ENCODE peak calls at places on chromosomes 3 and 15, in five cellular contexts. One of them, this sample, is unnamed.

GRCh38 chr15:41894791-41895463 is 1.1 kb upstream of the SPTBN5 start:
- DNase-seq in HCT116: peak
- DNase-seq in HepG2: peak
- DNase-seq in K562: peak
- DNase-seq in H1: no peak
- DNase-seq in this sample: peak

GRCh38 chr15:64837502-64837901 is 4.2 kb upstream of the PLEKHO2 start:
- DNase-seq in HCT116: no peak
- DNase-seq in HepG2: no peak
- DNase-seq in K562: no peak
- DNase-seq in H1: no peak
- DNase-seq in this sample: no peak

GRCh38 chr3:156787926-156788663 is 38.1 kb upstream of the LEKR1 start:
- DNase-seq in HCT116: peak
- DNase-seq in HepG2: no peak
- DNase-seq in K562: peak
- DNase-seq in H1: no peak
- DNase-seq in this sample: no peak

GRCh38 chr15:45254405-45255293 is 2.6 kb downstream of the SLC28A2 start:
- DNase-seq in HCT116: no peak
- DNase-seq in HepG2: no peak
- DNase-seq in K562: no peak
- DNase-seq in H1: no peak
- DNase-seq in this sample: no peak

GRCh38 chr3:52278510-52279069 is at the start of gene WDR82:
- DNase-seq in HCT116: peak
- DNase-seq in HepG2: peak
- DNase-seq in K562: peak
- DNase-seq in H1: peak
- DNase-seq in this sample: peak

GRCh38 chr3:51581529-51581928 is 43.0 kb downstream of the RAD54L2 start:
- DNase-seq in HCT116: no peak
- DNase-seq in HepG2: no peak
- DNase-seq in K562: no peak
- DNase-seq in H1: no peak
- DNase-seq in this sample: no peak

GRCh38 chr3:4824948-4825325 is 154.3 kb upstream of the BHLHE40 start:
- DNase-seq in HCT116: peak
- DNase-seq in HepG2: peak
- DNase-seq in K562: peak
- DNase-seq in H1: no peak
- DNase-seq in this sample: no peak

GRCh38 chr15:69725957-69726356 is 273.3 kb downstream of the RPLP1 start:
- DNase-seq in HCT116: no peak
- DNase-seq in HepG2: no peak
- DNase-seq in K562: no peak
- DNase-seq in H1: no peak
- DNase-seq in this sample: no peak

GRCh38 chr3:163773136-163773535 is 1305.2 kb downstream of the SI start:
- DNase-seq in HCT116: peak
- DNase-seq in HepG2: peak
- DNase-seq in K562: no peak
- DNase-seq in H1: no peak
- DNase-seq in this sample: no peak

GRCh38 chr15:89893027-89893426 is 767 bp downstream of the AP3S2 start:
- DNase-seq in HCT116: no peak
- DNase-seq in HepG2: no peak
- DNase-seq in K562: no peak
- DNase-seq in H1: no peak
- DNase-seq in this sample: no peak

GRCh38 chr3:184545769-184546168 is 15.8 kb upstream of the EPHB3 start:
- DNase-seq in HCT116: no peak
- DNase-seq in HepG2: no peak
- DNase-seq in K562: no peak
- DNase-seq in H1: no peak
- DNase-seq in this sample: no peak

GRCh38 chr3:40201770-40202169 is 107.7 kb upstream of the EIF1B start:
- DNase-seq in HCT116: no peak
- DNase-seq in HepG2: no peak
- DNase-seq in K562: no peak
- DNase-seq in H1: no peak
- DNase-seq in this sample: no peak

GRCh38 chr3:193984378-193984777 is 151.6 kb upstream of the HES1 start:
- DNase-seq in HCT116: no peak
- DNase-seq in HepG2: no peak
- DNase-seq in K562: no peak
- DNase-seq in H1: no peak
- DNase-seq in this sample: no peak

GRCh38 chr3:23999012-23999641 is 54.0 kb downstream of the NR1D2 start:
- DNase-seq in HCT116: peak
- DNase-seq in HepG2: peak
- DNase-seq in K562: peak
- DNase-seq in H1: peak
- DNase-seq in this sample: no peak

GRCh38 chr3:68972358-68972979 is 40.1 kb upstream of the TAFA4 start:
- DNase-seq in HCT116: peak
- DNase-seq in HepG2: peak
- DNase-seq in K562: peak
- DNase-seq in H1: peak
- DNase-seq in this sample: no peak

GRCh38 chr3:4271834-4272233 is 31.3 kb upstream of the SETMAR start:
- DNase-seq in HCT116: peak
- DNase-seq in HepG2: peak
- DNase-seq in K562: peak
- DNase-seq in H1: no peak
- DNase-seq in this sample: no peak

GRCh38 chr3:81716870-81717509 is 44.5 kb downstream of the GBE1 start:
- DNase-seq in HCT116: no peak
- DNase-seq in HepG2: peak
- DNase-seq in K562: no peak
- DNase-seq in H1: no peak
- DNase-seq in this sample: no peak

GRCh38 chr3:10628902-10629700 is 123.7 kb upstream of the ATP2B2 start:
- DNase-seq in HCT116: no peak
- DNase-seq in HepG2: no peak
- DNase-seq in K562: no peak
- DNase-seq in H1: no peak
- DNase-seq in this sample: no peak

GRCh38 chr15:39125904-39126303 is 455.0 kb upstream of the THBS1 start:
- DNase-seq in HCT116: peak
- DNase-seq in HepG2: peak
- DNase-seq in K562: peak
- DNase-seq in H1: no peak
- DNase-seq in this sample: no peak

GRCh38 chr3:18134386-18135082 is 290.6 kb downstream of the SATB1 start:
- DNase-seq in HCT116: no peak
- DNase-seq in HepG2: no peak
- DNase-seq in K562: no peak
- DNase-seq in H1: no peak
- DNase-seq in this sample: no peak

GRCh38 chr3:156705761-156706631 is 31.6 kb downstream of the TIPARP start:
- DNase-seq in HCT116: no peak
- DNase-seq in HepG2: peak
- DNase-seq in K562: no peak
- DNase-seq in H1: no peak
- DNase-seq in this sample: no peak

GRCh38 chr3:23583980-23584736 is 221.6 kb upstream of the UBE2E1 start:
- DNase-seq in HCT116: no peak
- DNase-seq in HepG2: no peak
- DNase-seq in K562: no peak
- DNase-seq in H1: no peak
- DNase-seq in this sample: no peak

DNA sequence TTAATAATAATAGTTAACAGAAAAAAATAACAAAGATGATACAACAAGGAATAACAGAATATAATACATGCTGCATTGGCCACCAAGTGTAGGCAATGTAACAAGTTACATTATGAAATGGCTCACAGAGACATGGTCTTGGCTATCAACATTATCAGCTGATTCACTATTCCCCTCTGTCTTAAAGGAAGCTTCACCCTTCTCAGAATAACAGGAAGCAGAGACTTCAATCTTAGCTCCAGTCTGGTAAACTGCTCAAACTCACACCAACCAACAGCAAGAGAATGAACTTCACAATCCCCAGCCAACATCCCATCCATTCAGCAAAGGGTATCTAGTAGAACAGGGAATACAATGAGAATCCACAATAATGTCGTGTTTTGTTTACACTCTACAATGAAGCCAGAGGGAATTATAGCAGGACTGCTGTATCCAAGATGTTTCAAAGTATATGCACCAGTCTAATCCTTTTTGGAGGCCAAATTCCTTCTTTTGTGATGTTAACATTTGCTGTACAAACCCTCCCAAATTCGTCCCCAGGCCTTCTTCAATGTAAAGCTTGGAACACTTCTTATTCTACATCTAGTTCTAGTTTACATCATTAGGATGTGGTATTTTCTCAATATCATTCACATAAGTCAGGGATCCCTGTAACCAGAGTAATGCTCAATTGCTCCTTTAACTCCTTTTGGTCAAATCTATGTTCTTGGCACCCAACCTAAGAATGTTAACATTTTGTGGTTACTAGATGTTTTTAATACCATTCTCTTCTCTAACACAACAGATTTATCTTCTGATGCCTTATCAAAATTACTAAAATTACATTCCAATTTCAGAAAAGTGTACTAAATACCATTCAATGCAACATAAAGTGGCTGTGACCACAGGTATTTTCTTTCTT is 52.4 kb upstream of the CMSS1 start:
- DNase-seq in HCT116: no peak
- DNase-seq in HepG2: no peak
- DNase-seq in K562: no peak
- DNase-seq in H1: no peak
- DNase-seq in this sample: no peak
- TF ChIP-seq SRF in HCT116: no peak
- TF ChIP-seq SRF in HepG2: no peak
- TF ChIP-seq SRF in K562: no peak
- TF ChIP-seq SRF in H1: no peak
- TF ChIP-seq SRF in this sample: no peak

GRCh38 chr15:71732636-71733035 is 77.7 kb upstream of the NR2E3 start:
- DNase-seq in HCT116: no peak
- DNase-seq in HepG2: peak
- DNase-seq in K562: no peak
- DNase-seq in H1: no peak
- DNase-seq in this sample: no peak
- TF ChIP-seq SRF in HCT116: no peak
- TF ChIP-seq SRF in HepG2: no peak
- TF ChIP-seq SRF in K562: no peak
- TF ChIP-seq SRF in H1: no peak
- TF ChIP-seq SRF in this sample: no peak

GRCh38 chr3:72151465-72152238 is 366.7 kb upstream of the PROK2 start:
- DNase-seq in HCT116: no peak
- DNase-seq in HepG2: peak
- DNase-seq in K562: no peak
- DNase-seq in H1: no peak
- DNase-seq in this sample: no peak

GRCh38 chr3:72150634-72151412 is 365.9 kb upstream of the PROK2 start:
- DNase-seq in HCT116: no peak
- DNase-seq in HepG2: peak
- DNase-seq in K562: no peak
- DNase-seq in H1: no peak
- DNase-seq in this sample: no peak

GRCh38 chr3:72154391-72155300 is 369.7 kb upstream of the PROK2 start:
- DNase-seq in HCT116: no peak
- DNase-seq in HepG2: no peak
- DNase-seq in K562: no peak
- DNase-seq in H1: no peak
- DNase-seq in this sample: no peak

GRCh38 chr3:72153477-72154314 is 368.7 kb upstream of the PROK2 start:
- DNase-seq in HCT116: no peak
- DNase-seq in HepG2: no peak
- DNase-seq in K562: no peak
- DNase-seq in H1: no peak
- DNase-seq in this sample: no peak

DNA sequence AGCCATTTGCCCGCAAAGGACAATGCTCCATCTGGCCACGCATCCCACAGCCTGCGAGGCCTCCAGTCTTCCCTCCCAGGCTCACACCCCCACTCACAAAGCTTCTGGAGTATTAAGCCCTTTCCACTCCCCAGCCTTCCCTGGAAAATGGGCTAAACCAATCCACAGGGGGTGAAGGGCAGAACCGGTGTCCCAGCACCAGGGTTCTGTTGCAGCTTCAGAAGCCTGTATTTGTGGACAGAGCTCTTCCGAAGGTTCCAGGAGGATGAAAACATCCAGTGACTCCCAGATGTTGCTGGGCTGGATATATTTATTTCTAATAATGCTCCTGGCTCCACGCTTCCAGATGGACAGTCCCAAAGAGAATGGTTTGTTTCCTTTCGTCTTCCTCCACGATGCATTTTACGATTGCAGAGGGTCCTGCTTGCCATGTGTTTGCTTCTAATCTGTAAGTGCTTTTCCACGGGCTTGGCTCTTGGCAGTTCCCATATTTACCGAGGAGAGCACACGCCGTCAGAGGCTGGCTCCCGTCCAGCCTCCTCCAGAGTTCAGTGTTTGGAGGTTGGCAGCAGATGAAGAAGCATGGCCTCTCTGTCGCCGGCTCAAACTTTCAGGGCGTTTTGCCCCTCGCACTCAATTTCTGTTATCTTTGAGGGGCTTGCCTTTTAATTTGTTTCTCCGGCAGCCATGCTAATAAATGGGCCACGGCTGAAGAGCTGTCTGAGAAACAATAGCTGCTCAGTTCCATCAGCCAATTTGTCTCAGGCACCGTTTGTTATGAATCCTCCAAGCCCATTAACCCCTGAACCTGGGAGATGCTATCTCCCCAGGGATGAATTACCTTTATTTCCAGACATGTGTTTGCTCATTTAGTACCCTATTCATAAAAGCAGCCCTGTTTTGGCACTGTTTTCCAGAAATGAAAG is 367.9 kb upstream of the PROK2 start:
- DNase-seq in HCT116: peak
- DNase-seq in HepG2: peak
- DNase-seq in K562: peak
- DNase-seq in H1: no peak
- DNase-seq in this sample: no peak
- TF ChIP-seq SRF in HCT116: no peak
- TF ChIP-seq SRF in HepG2: no peak
- TF ChIP-seq SRF in K562: no peak
- TF ChIP-seq SRF in H1: no peak
- TF ChIP-seq SRF in this sample: no peak

DNA sequence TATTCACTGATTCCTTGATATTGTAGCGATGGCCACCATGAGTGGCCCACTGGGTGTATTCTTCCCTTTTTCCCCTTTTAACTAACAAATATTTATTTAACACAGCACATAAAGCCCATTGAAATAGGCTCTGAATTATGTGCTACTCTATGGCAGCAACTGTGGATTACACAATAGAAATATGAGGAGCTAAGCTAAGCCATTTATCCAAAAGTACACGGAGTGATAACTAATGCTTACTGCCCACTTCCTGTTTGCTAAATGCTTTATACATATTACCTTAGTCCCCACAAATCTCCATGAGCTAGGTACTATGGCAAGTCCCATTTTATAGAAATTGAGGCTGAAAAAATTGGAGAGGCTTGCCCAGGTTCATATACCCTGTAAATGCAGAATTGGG is 17.9 kb downstream of the ILDR1 start:
- DNase-seq in HCT116: no peak
- DNase-seq in HepG2: no peak
- DNase-seq in K562: no peak
- DNase-seq in H1: no peak
- DNase-seq in this sample: no peak
- TF ChIP-seq SRF in HCT116: no peak
- TF ChIP-seq SRF in HepG2: no peak
- TF ChIP-seq SRF in K562: no peak
- TF ChIP-seq SRF in H1: no peak
- TF ChIP-seq SRF in this sample: no peak